ENCODE peak calls at places on chromosomes 12 and 14, in ten cellular contexts. One of them, this sample, is unnamed.

GRCh38 chr12:123363385-123363742 is 1.3 kb downstream of the SBNO1 start:
- DNase-seq in right lobe of liver: no peak
- DNase-seq in heart left ventricle: no peak
- DNase-seq in stomach: no peak
- DNase-seq in sigmoid colon: no peak
- DNase-seq in ovary: no peak
- DNase-seq in adrenal gland: no peak
- DNase-seq in HCT116: no peak
- DNase-seq in A549: no peak
- DNase-seq in IMR-90: peak
- DNase-seq in this sample: no peak

GRCh38 chr12:2114071-2114470 is 61.3 kb downstream of the CACNA1C start:
- DNase-seq in right lobe of liver: no peak
- DNase-seq in heart left ventricle: no peak
- DNase-seq in stomach: no peak
- DNase-seq in sigmoid colon: no peak
- DNase-seq in ovary: no peak
- DNase-seq in adrenal gland: no peak
- DNase-seq in HCT116: no peak
- DNase-seq in A549: no peak
- DNase-seq in IMR-90: no peak
- DNase-seq in this sample: no peak

GRCh38 chr12:20040844-20041243 is 327.5 kb upstream of the PDE3A start:
- DNase-seq in right lobe of liver: no peak
- DNase-seq in heart left ventricle: peak
- DNase-seq in stomach: no peak
- DNase-seq in sigmoid colon: no peak
- DNase-seq in ovary: no peak
- DNase-seq in adrenal gland: no peak
- DNase-seq in HCT116: no peak
- DNase-seq in A549: no peak
- DNase-seq in IMR-90: no peak
- DNase-seq in this sample: no peak

GRCh38 chr14:103436533-103436932 is 51.3 kb downstream of the MARK3 start:
- DNase-seq in right lobe of liver: no peak
- DNase-seq in heart left ventricle: no peak
- DNase-seq in stomach: no peak
- DNase-seq in sigmoid colon: no peak
- DNase-seq in ovary: no peak
- DNase-seq in adrenal gland: no peak
- DNase-seq in HCT116: no peak
- DNase-seq in A549: peak
- DNase-seq in IMR-90: peak
- DNase-seq in this sample: no peak

GRCh38 chr12:25694072-25694471 is 141.0 kb upstream of the LMNTD1 start:
- DNase-seq in right lobe of liver: no peak
- DNase-seq in heart left ventricle: peak
- DNase-seq in stomach: no peak
- DNase-seq in sigmoid colon: no peak
- DNase-seq in ovary: no peak
- DNase-seq in adrenal gland: peak
- DNase-seq in HCT116: no peak
- DNase-seq in A549: peak
- DNase-seq in IMR-90: peak
- DNase-seq in this sample: peak

GRCh38 chr14:93926873-93927571 is at the start of gene FAM181A:
- DNase-seq in right lobe of liver: no peak
- DNase-seq in heart left ventricle: no peak
- DNase-seq in stomach: no peak
- DNase-seq in sigmoid colon: no peak
- DNase-seq in ovary: no peak
- DNase-seq in adrenal gland: no peak
- DNase-seq in HCT116: no peak
- DNase-seq in A549: no peak
- DNase-seq in IMR-90: no peak
- DNase-seq in this sample: no peak

GRCh38 chr12:125194999-125195398 is 129.8 kb downstream of the AACS start:
- DNase-seq in right lobe of liver: no peak
- DNase-seq in heart left ventricle: no peak
- DNase-seq in stomach: no peak
- DNase-seq in sigmoid colon: no peak
- DNase-seq in ovary: no peak
- DNase-seq in adrenal gland: no peak
- DNase-seq in HCT116: no peak
- DNase-seq in A549: no peak
- DNase-seq in IMR-90: no peak
- DNase-seq in this sample: no peak

GRCh38 chr12:78060186-78060585 is 229.5 kb downstream of the NAV3 start:
- DNase-seq in right lobe of liver: no peak
- DNase-seq in heart left ventricle: no peak
- DNase-seq in stomach: no peak
- DNase-seq in sigmoid colon: no peak
- DNase-seq in ovary: no peak
- DNase-seq in adrenal gland: no peak
- DNase-seq in HCT116: no peak
- DNase-seq in A549: no peak
- DNase-seq in IMR-90: peak
- DNase-seq in this sample: no peak

GRCh38 chr14:83556065-83556464 is 1973.9 kb upstream of the FLRT2 start:
- DNase-seq in right lobe of liver: no peak
- DNase-seq in heart left ventricle: no peak
- DNase-seq in stomach: no peak
- DNase-seq in sigmoid colon: no peak
- DNase-seq in ovary: no peak
- DNase-seq in adrenal gland: no peak
- DNase-seq in HCT116: no peak
- DNase-seq in A549: no peak
- DNase-seq in IMR-90: peak
- DNase-seq in this sample: no peak

GRCh38 chr14:74290415-74290814 is 12.3 kb downstream of the ABCD4 start:
- DNase-seq in right lobe of liver: no peak
- DNase-seq in heart left ventricle: no peak
- DNase-seq in stomach: no peak
- DNase-seq in sigmoid colon: no peak
- DNase-seq in ovary: no peak
- DNase-seq in adrenal gland: no peak
- DNase-seq in HCT116: no peak
- DNase-seq in A549: peak
- DNase-seq in IMR-90: peak
- DNase-seq in this sample: no peak

GRCh38 chr12:65010437-65010836 is 110.7 kb downstream of the WIF1 start:
- DNase-seq in right lobe of liver: no peak
- DNase-seq in heart left ventricle: no peak
- DNase-seq in stomach: no peak
- DNase-seq in sigmoid colon: no peak
- DNase-seq in ovary: no peak
- DNase-seq in adrenal gland: no peak
- DNase-seq in HCT116: no peak
- DNase-seq in A549: no peak
- DNase-seq in IMR-90: no peak
- DNase-seq in this sample: no peak

GRCh38 chr14:94919896-94920295 is 150.0 kb upstream of the GSC start:
- DNase-seq in right lobe of liver: no peak
- DNase-seq in heart left ventricle: no peak
- DNase-seq in stomach: no peak
- DNase-seq in sigmoid colon: no peak
- DNase-seq in ovary: no peak
- DNase-seq in adrenal gland: no peak
- DNase-seq in HCT116: no peak
- DNase-seq in A549: no peak
- DNase-seq in IMR-90: no peak
- DNase-seq in this sample: no peak

GRCh38 chr14:101716956-101717662 is 44.4 kb upstream of the PPP2R5C start:
- DNase-seq in right lobe of liver: peak
- DNase-seq in heart left ventricle: no peak
- DNase-seq in stomach: peak
- DNase-seq in sigmoid colon: no peak
- DNase-seq in ovary: no peak
- DNase-seq in adrenal gland: no peak
- DNase-seq in HCT116: no peak
- DNase-seq in A549: no peak
- DNase-seq in IMR-90: no peak
- DNase-seq in this sample: no peak
- TF ChIP-seq POLR2A in right lobe of liver: no peak
- TF ChIP-seq POLR2A in heart left ventricle: no peak
- TF ChIP-seq POLR2A in stomach: no peak
- TF ChIP-seq POLR2A in sigmoid colon: no peak
- TF ChIP-seq POLR2A in ovary: no peak
- TF ChIP-seq POLR2A in adrenal gland: no peak
- TF ChIP-seq POLR2A in HCT116: no peak
- TF ChIP-seq POLR2A in A549: no peak
- TF ChIP-seq POLR2A in IMR-90: no peak
- TF ChIP-seq POLR2A in this sample: no peak

DNA sequence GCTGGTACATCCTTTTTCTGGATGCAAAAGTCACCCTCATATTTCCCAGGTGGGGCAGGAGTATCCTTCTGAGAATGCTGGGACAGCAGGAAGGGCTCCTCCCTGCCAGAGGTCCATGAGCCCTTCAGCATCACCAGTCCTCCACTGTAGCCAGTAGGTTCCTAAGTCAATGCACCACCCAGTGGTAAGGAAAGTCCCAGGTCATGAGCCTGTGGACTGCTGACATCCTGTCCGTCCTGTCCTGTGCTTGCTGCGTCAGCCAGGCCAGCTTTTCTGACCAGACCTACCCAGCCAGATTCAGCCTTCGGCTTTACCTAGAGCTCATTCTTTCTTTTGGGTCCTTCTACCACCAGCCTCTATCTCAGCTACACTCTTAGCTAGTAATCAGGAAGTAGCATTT is 23.0 kb upstream of the ACTN1 start:
- DNase-seq in right lobe of liver: peak
- DNase-seq in heart left ventricle: peak
- DNase-seq in stomach: peak
- DNase-seq in sigmoid colon: no peak
- DNase-seq in ovary: no peak
- DNase-seq in adrenal gland: no peak
- DNase-seq in HCT116: no peak
- DNase-seq in A549: peak
- DNase-seq in IMR-90: no peak
- DNase-seq in this sample: no peak
- TF ChIP-seq POLR2A in right lobe of liver: no peak
- TF ChIP-seq POLR2A in heart left ventricle: no peak
- TF ChIP-seq POLR2A in stomach: no peak
- TF ChIP-seq POLR2A in sigmoid colon: no peak
- TF ChIP-seq POLR2A in ovary: no peak
- TF ChIP-seq POLR2A in adrenal gland: no peak
- TF ChIP-seq POLR2A in HCT116: no peak
- TF ChIP-seq POLR2A in A549: no peak
- TF ChIP-seq POLR2A in IMR-90: no peak
- TF ChIP-seq POLR2A in this sample: no peak

DNA sequence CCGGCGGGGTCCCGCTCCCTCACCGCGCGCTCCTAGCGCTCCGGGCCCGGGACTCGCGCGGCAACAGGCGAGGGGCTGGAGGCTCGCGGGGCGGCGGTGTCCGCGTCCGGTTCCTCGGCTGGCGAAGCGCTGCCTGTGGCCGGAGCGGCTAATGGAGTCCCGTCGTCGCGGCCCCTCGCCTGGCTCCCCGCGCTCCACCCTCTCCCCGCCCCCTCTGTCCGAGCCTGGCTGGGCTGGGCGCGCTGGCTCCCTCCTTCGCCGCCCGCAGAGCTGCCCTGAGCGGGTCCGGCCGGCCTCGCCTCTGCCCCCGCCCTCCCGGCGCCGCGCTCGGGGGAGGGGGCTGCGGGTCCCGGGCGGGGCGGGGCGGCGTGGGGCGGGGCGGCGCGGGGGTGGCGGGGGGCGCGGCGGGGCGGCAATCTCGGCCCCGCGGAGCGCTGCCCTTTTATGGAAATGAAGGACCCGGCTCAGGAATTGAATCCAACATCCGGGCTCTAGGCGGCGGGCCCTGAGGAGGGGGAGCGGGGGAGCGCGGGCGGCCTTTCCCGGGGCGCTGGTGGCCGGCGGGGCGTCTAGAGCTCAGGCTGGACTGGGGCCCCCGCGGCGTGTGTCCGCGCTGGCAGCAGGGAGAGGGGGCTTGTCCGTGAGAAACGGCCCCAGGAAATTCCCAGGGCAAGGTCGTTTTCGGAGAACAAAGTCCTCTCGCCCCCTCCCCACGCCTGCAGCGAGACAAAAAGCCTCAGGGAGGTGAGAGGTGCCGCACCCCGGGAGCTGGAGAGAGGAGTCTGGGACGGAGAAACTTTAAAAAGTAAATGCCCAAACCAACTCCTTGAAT is at the start of gene FERMT2:
- DNase-seq in right lobe of liver: peak
- DNase-seq in heart left ventricle: peak
- DNase-seq in stomach: peak
- DNase-seq in sigmoid colon: peak
- DNase-seq in ovary: peak
- DNase-seq in adrenal gland: peak
- DNase-seq in HCT116: peak
- DNase-seq in A549: peak
- DNase-seq in IMR-90: peak
- DNase-seq in this sample: peak
- TF ChIP-seq POLR2A in right lobe of liver: peak
- TF ChIP-seq POLR2A in heart left ventricle: peak
- TF ChIP-seq POLR2A in stomach: no peak
- TF ChIP-seq POLR2A in sigmoid colon: peak
- TF ChIP-seq POLR2A in ovary: peak
- TF ChIP-seq POLR2A in adrenal gland: peak
- TF ChIP-seq POLR2A in HCT116: no peak
- TF ChIP-seq POLR2A in A549: peak
- TF ChIP-seq POLR2A in IMR-90: peak
- TF ChIP-seq POLR2A in this sample: peak

GRCh38 chr12:130815028-130815741 is 23.9 kb downstream of the STX2 start:
- DNase-seq in right lobe of liver: no peak
- DNase-seq in heart left ventricle: no peak
- DNase-seq in stomach: no peak
- DNase-seq in sigmoid colon: no peak
- DNase-seq in ovary: no peak
- DNase-seq in adrenal gland: no peak
- DNase-seq in HCT116: no peak
- DNase-seq in A549: no peak
- DNase-seq in IMR-90: no peak
- DNase-seq in this sample: no peak

GRCh38 chr12:130813436-130813835 is 25.6 kb downstream of the STX2 start:
- DNase-seq in right lobe of liver: no peak
- DNase-seq in heart left ventricle: no peak
- DNase-seq in stomach: no peak
- DNase-seq in sigmoid colon: no peak
- DNase-seq in ovary: no peak
- DNase-seq in adrenal gland: no peak
- DNase-seq in HCT116: no peak
- DNase-seq in A549: no peak
- DNase-seq in IMR-90: no peak
- DNase-seq in this sample: no peak

GRCh38 chr12:130816055-130816454 is 23.0 kb downstream of the STX2 start:
- DNase-seq in right lobe of liver: no peak
- DNase-seq in heart left ventricle: no peak
- DNase-seq in stomach: no peak
- DNase-seq in sigmoid colon: no peak
- DNase-seq in ovary: no peak
- DNase-seq in adrenal gland: no peak
- DNase-seq in HCT116: no peak
- DNase-seq in A549: no peak
- DNase-seq in IMR-90: no peak
- DNase-seq in this sample: no peak

GRCh38 chr12:130817804-130818203 is 21.2 kb downstream of the STX2 start:
- DNase-seq in right lobe of liver: no peak
- DNase-seq in heart left ventricle: no peak
- DNase-seq in stomach: no peak
- DNase-seq in sigmoid colon: no peak
- DNase-seq in ovary: no peak
- DNase-seq in adrenal gland: no peak
- DNase-seq in HCT116: no peak
- DNase-seq in A549: no peak
- DNase-seq in IMR-90: no peak
- DNase-seq in this sample: no peak

GRCh38 chr12:130813949-130814348 is 25.1 kb downstream of the STX2 start:
- DNase-seq in right lobe of liver: no peak
- DNase-seq in heart left ventricle: no peak
- DNase-seq in stomach: no peak
- DNase-seq in sigmoid colon: no peak
- DNase-seq in ovary: no peak
- DNase-seq in adrenal gland: no peak
- DNase-seq in HCT116: no peak
- DNase-seq in A549: no peak
- DNase-seq in IMR-90: no peak
- DNase-seq in this sample: no peak
- TF ChIP-seq POLR2A in right lobe of liver: no peak
- TF ChIP-seq POLR2A in heart left ventricle: no peak
- TF ChIP-seq POLR2A in stomach: no peak
- TF ChIP-seq POLR2A in sigmoid colon: no peak
- TF ChIP-seq POLR2A in ovary: no peak
- TF ChIP-seq POLR2A in adrenal gland: no peak
- TF ChIP-seq POLR2A in HCT116: no peak
- TF ChIP-seq POLR2A in A549: no peak
- TF ChIP-seq POLR2A in IMR-90: no peak
- TF ChIP-seq POLR2A in this sample: no peak

This sample was measured in uterus.